ENCODE peak calls at places on chromosomes 3 and 15, in four cellular contexts. K, S, D and R are unnamed samples.

GRCh38 chr3:127209840-127210653 is 17.1 kb downstream of the PRR23E start:
- DNase-seq in D (no peak), K (no peak), S (no peak), R (no peak)

GRCh38 chr3:118128886-118129285 is 905.8 kb downstream of the IGSF11 start:
- DNase-seq in K (no peak), S (no peak), D (no peak), R (no peak)

GRCh38 chr3:184748219-184749135 is 36.6 kb upstream of the MAGEF1 start:
- DNase-seq in K (peak; percentile 13), D (no peak), S (peak; percentile 44), R (no peak)

GRCh38 chr15:78170848-78171773 is 21.9 kb downstream of the IDH3A start:
- DNase-seq in D (no peak), K (no peak), S (peak; percentile 85), R (no peak)

GRCh38 chr15:64690578-64691296 is 84.7 kb downstream of the RBPMS2 start:
- DNase-seq in S (no peak), K (no peak), D (no peak), R (no peak)

GRCh38 chr3:45397754-45398153 is 9.4 kb downstream of the LARS2 start:
- DNase-seq in K (no peak), D (no peak), S (no peak), R (no peak)

GRCh38 chr3:139944256-139944910 is 9.4 kb downstream of the CLSTN2 start:
- DNase-seq in K (no peak), D (no peak), S (no peak), R (no peak)

GRCh38 chr3:36969540-36970432 is 23.1 kb downstream of the EPM2AIP1 start:
- DNase-seq in D (no peak), K (peak; percentile 73), S (peak; percentile 80), R (no peak)

GRCh38 chr15:48565560-48566482 is 79.7 kb downstream of the FBN1 start:
- DNase-seq in K (no peak), D (no peak), S (no peak), R (no peak)

GRCh38 chr15:34994925-34995324 is 6.8 kb upstream of the ZNF770 start:
- DNase-seq in S (no peak), K (no peak), D (no peak), R (peak; percentile 13)

GRCh38 chr3:61617041-61617440 is 55.7 kb downstream of the PTPRG start:
- DNase-seq in K (no peak), S (no peak), D (no peak), R (no peak)

GRCh38 chr3:178665747-178666146 is 129.5 kb downstream of the KCNMB2 start:
- DNase-seq in D (no peak), K (no peak), S (no peak), R (no peak)

GRCh38 chr3:128369881-128370642 is 96.6 kb downstream of the DNAJB8 start:
- DNase-seq in D (no peak), K (no peak), S (no peak), R (no peak)

DNA sequence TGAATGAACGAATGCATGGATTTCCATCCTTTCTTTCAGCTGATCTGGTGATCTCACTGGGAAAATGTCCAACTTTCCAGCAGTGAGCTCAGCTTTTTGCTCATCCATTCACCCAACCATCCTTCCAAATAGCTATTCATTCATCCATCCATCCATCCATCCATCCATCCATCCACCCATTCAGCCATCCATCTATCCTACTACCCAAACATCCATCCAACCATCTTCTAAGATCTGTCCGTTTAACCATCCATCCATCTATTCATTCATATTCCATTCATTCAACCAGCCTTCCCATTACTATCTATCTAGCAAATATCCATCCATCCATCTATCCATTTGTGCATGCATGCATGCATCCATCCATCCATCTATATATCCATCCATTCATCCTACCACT is 39.4 kb downstream of the WNT7A start:
- DNase-seq in S (no peak), K (no peak), D (no peak), R (no peak)
- TF ChIP-seq YY1 in S (no peak), K (no peak), D (no peak), R (no peak)

DNA sequence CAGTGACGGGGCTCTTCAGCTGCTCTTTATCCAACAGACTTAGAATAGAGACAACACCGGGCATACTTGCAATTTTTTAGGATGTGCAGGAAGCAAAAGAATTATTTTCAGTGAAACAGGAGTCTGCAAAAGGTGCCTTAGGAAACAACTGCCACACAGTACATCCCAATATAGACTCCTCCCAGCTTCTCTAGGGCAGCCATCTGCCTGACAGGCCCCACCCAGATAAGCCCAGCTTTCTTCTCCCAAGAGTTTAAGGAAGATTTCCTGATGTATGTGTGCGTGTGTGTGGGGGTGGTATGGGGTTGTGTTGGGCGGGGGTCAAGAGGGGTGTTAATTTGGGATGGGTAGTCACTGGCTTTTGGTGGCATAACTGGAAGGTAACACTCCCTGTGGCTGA is 21.5 kb downstream of the MAP2K1 start:
- DNase-seq in K (no peak), D (no peak), S (no peak), R (no peak)
- TF ChIP-seq ZNF274 in K (no peak), D (no peak), S (no peak), R (no peak)

GRCh38 chr15:33882921-33883320 is 85.4 kb upstream of the CHRM5 start:
- DNase-seq in S (no peak), D (no peak), K (no peak), R (no peak)
- TF ChIP-seq SUZ12 in S (no peak), D (no peak), K (no peak), R (no peak)

GRCh38 chr15:29050870-29051269 is 165.1 kb downstream of the APBA2 start:
- DNase-seq in K (no peak), S (no peak), D (no peak), R (no peak)

GRCh38 chr15:29054171-29055045 is 168.6 kb downstream of the APBA2 start:
- DNase-seq in K (no peak), S (no peak), D (no peak), R (no peak)

GRCh38 chr15:29053006-29053405 is 167.2 kb downstream of the APBA2 start:
- DNase-seq in S (no peak), D (no peak), K (no peak), R (no peak)

GRCh38 chr15:29055876-29056275 is 170.1 kb downstream of the APBA2 start:
- DNase-seq in S (no peak), D (no peak), K (no peak), R (no peak)

GRCh38 chr15:29053661-29054131 is 167.9 kb downstream of the APBA2 start:
- DNase-seq in K (no peak), S (no peak), D (no peak), R (no peak)
- TF ChIP-seq YY1 in K (no peak), S (no peak), D (no peak), R (no peak)

GRCh38 chr15:41205315-41205714 is 25.2 kb downstream of the EXD1 start:
- DNase-seq in K (no peak), D (no peak), S (no peak), R (no peak)

GRCh38 chr15:41203395-41203794 is 27.2 kb downstream of the EXD1 start:
- DNase-seq in K (no peak), S (no peak), D (no peak), R (no peak)

DNA sequence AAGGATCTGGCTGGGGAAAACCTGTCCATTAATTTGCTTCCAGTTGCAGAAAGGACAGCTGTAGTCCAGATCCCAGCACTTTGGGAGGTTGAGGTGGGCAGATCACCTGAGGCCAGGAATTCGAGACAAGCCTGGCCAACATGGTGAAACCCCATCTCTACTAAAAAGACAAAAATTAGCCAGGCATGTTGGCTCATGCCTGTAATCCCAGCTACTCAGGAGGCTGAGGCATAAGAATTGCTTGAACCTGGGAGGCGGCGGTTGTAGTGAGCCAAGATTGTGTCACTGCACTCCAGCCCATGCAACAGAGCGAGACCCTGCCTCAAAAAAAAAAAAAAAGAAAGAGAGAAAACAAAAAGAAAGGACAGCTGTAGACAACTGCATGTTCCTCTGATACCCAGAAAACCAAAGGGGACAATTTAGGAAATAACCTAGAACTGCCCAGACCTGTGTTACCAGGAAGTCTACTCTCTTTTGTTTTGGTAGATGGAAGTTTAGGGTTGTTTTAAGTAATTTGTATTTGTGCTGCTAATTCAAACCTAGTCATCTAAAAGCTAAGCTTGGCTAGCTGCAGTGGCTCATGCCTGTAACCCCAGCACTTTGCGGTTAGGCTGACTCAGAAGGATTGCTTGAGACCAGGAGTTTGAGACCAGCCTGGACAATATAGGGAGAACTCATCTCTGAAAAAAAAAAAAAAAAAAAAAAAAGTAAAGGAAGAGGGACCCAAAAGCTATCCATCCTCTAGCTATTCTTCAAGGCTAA is 22.7 kb downstream of the EXD1 start:
- DNase-seq in S (no peak), D (no peak), K (no peak), R (no peak)
- TF ChIP-seq ZNF274 in S (no peak), D (no peak), K (no peak), R (no peak)

DNA sequence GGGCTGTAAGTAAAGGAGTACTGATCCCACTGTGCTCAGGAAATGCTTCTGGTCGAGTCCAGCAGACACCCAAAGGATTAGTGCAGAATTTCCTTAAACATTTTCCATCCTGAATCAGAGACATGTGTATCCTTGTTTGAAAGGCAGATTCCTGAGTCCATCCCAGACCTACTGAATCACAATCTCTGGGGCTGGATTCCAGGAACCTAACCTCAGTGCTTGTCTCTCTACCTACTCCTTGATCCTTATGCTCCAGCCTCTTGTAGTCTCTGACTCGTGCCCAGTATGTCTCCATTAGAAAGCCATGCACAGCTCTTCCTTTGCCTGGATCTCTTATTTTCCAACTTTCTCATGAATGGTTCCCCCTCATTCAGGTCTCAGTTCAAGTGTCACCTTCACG is 585.8 kb downstream of the NLGN1 start:
- DNase-seq in S (no peak), K (no peak), D (no peak), R (no peak)
- TF ChIP-seq SUZ12 in S (no peak), K (no peak), D (no peak), R (no peak)